ENCODE peak calls at places on chromosomes 4 and X, in four cellular contexts. W is mesendoderm, A is A549, E is skeletal muscle cell. R is an unnamed sample.

GRCh38 chrX:9948406-9948805 is 18.8 kb upstream of the CLDN34 start:
- DNase-seq in E (no peak), W (no peak), A (no peak), R (no peak)

GRCh38 chr4:99655315-99656081 is 2.1 kb downstream of the C4orf54 start:
- DNase-seq in E (no peak), A (no peak), W (no peak), R (no peak)

GRCh38 chr4:122010610-122011009 is 58.8 kb upstream of the TRPC3 start:
- DNase-seq in E (peak), W (no peak), A (no peak), R (no peak)

GRCh38 chr4:88219099-88219498 is 60.7 kb upstream of the ABCG2 start:
- DNase-seq in W (peak), A (peak), E (no peak), R (peak)

GRCh38 chrX:139826065-139827044 is 106.5 kb downstream of the ATP11C start:
- DNase-seq in W (no peak), A (no peak), E (no peak), R (no peak)

GRCh38 chr4:165378763-165379631 is at the start of gene CPE:
- DNase-seq in W (peak), A (peak), E (no peak), R (peak)

GRCh38 chr4:175378372-175378771 is 433.7 kb downstream of the GPM6A start:
- DNase-seq in A (no peak), W (peak), E (no peak), R (no peak)

GRCh38 chrX:40439625-40440532 is 140.9 kb upstream of the ATP6AP2 start:
- DNase-seq in E (no peak), W (peak), A (no peak), R (no peak)

R was measured in GM23338.